ENCODE peak calls at places on chromosomes 4 and X, in seven cellular contexts. I is right atrium auricular region, K is pancreas, C is PC-9, X is dorsolateral prefrontal cortex, Q is uterus, R is MM.1S. Y is an unnamed sample.

GRCh38 chrX:133634416-133634815 is 219.1 kb upstream of the GPC4 start:
- DNase-seq in X (no peak), K (no peak), R (no peak), C (no peak), I (no peak), Q (no peak), Y (no peak)

GRCh38 chr4:125316391-125316780 is 1.6 kb downstream of the FAT4 start:
- DNase-seq in C (no peak), R (no peak), X (no peak), K (no peak), I (peak; percentile 66), Q (peak; percentile 25), Y (no peak)

GRCh38 chr4:76800902-76801301 is 97.0 kb downstream of the SOWAHB start:
- DNase-seq in K (no peak), R (no peak), Q (no peak), X (no peak), I (no peak), C (no peak), Y (no peak)

GRCh38 chrX:119762718-119763117 is 4.3 kb downstream of the SOWAHD start:
- DNase-seq in X (no peak), C (peak; percentile 19), K (no peak), Q (no peak), I (no peak), R (peak; percentile 78), Y (no peak)

GRCh38 chrX:147828719-147829118 is 83.0 kb upstream of the FMR1 start:
- DNase-seq in K (peak; percentile 51), I (no peak), X (no peak), Q (no peak), R (no peak), C (no peak), Y (no peak)

GRCh38 chr4:185534850-185535761 is at the start of gene PDLIM3:
- DNase-seq in C (peak; percentile 62), X (peak; percentile 12), I (peak; percentile 84), K (peak; percentile 72), Q (peak; percentile 83), R (peak; percentile 77), Y (no peak)

GRCh38 chr4:124132161-124132560 is 580.4 kb downstream of the ANKRD50 start:
- DNase-seq in R (no peak), I (no peak), Q (no peak), X (no peak), K (no peak), C (no peak), Y (no peak)

GRCh38 chr4:187204389-187204920 is 480.8 kb upstream of the FAT1 start:
- DNase-seq in I (no peak), R (no peak), X (no peak), K (no peak), C (no peak), Q (no peak), Y (no peak)

GRCh38 chr4:39987505-39987904 is 9.8 kb upstream of the PDS5A start:
- DNase-seq in I (no peak), X (no peak), K (no peak), R (no peak), Q (no peak), C (no peak), Y (no peak)

GRCh38 chr4:86961605-86962295 is 26.9 kb downstream of the AFF1 start:
- DNase-seq in I (no peak), K (no peak), R (peak; percentile 93), X (no peak), Q (no peak), C (no peak), Y (no peak)

GRCh38 chrX:43785930-43786591 is 96.2 kb downstream of the MAOB start:
- DNase-seq in R (no peak), C (no peak), X (no peak), K (no peak), I (no peak), Q (no peak), Y (no peak)

GRCh38 chr4:17662694-17663093 is 48.3 kb downstream of the MED28 start:
- DNase-seq in Q (no peak), C (no peak), R (peak; percentile 27), I (no peak), X (no peak), K (no peak), Y (peak; percentile 1)

GRCh38 chr4:20391224-20391623 is 139.5 kb downstream of the SLIT2 start:
- DNase-seq in Q (no peak), R (no peak), K (no peak), X (no peak), I (no peak), C (no peak), Y (peak; percentile 46)

GRCh38 chr4:100493756-100494155 is 24.1 kb downstream of the EMCN start:
- DNase-seq in K (no peak), I (no peak), X (no peak), C (no peak), Q (no peak), R (no peak), Y (no peak)

GRCh38 chrX:122475306-122475705 is 708.8 kb upstream of the GRIA3 start:
- DNase-seq in R (no peak), Q (no peak), I (no peak), K (no peak), C (no peak), X (no peak), Y (no peak)

GRCh38 chr4:159398236-159398638 is 295.4 kb downstream of the RAPGEF2 start:
- DNase-seq in C (no peak), R (no peak), Q (no peak), X (no peak), I (no peak), K (no peak), Y (no peak)

GRCh38 chr4:38026138-38026740 is 66.0 kb downstream of the PTTG2 start:
- DNase-seq in Q (no peak), R (no peak), X (no peak), I (no peak), K (no peak), C (no peak), Y (no peak)

GRCh38 chr4:107832275-107832807 is 7.6 kb downstream of the SGMS2 start:
- DNase-seq in X (no peak), I (no peak), C (no peak), K (no peak), R (no peak), Q (no peak), Y (no peak)

GRCh38 chrX:107676559-107677378 is 48.5 kb downstream of the PRPS1 start:
- DNase-seq in K (peak; percentile 84), R (peak; percentile 61), Q (peak; percentile 84), I (peak; percentile 91), X (peak; percentile 42), C (peak; percentile 92), Y (peak; percentile 59)

GRCh38 chr4:163467371-163467770 is 6.2 kb downstream of the TKTL2 start:
- DNase-seq in K (no peak), I (no peak), C (no peak), R (no peak), X (no peak), Q (no peak), Y (no peak)

GRCh38 chr4:124640037-124640730 is 72.3 kb downstream of the ANKRD50 start:
- DNase-seq in X (no peak), Q (no peak), K (no peak), I (no peak), C (peak; percentile 66), R (no peak), Y (no peak)

GRCh38 chr4:145553375-145553774 is 65.8 kb upstream of the MMAA start:
- DNase-seq in X (no peak), C (no peak), Q (no peak), R (no peak), K (no peak), I (no peak), Y (no peak)

GRCh38 chr4:106893903-106894302 is 142.2 kb downstream of the DKK2 start:
- DNase-seq in Q (no peak), K (peak; percentile 20), R (no peak), C (no peak), I (no peak), X (no peak), Y (no peak)

GRCh38 chrX:47446431-47446830 is 36.6 kb downstream of the ZNF41 start:
- DNase-seq in R (no peak), C (no peak), I (no peak), K (no peak), Q (no peak), X (no peak), Y (no peak)
- H3K27me3 ChIP-seq in R (no peaks in the 10 kb centered on the region), C (no peaks in the 10 kb centered on the region), I (no peaks in the 10 kb centered on the region), K (peaks cover 7% of the 10 kb centered on the region), Q (no peaks in the 10 kb centered on the region), X (no peaks in the 10 kb centered on the region), Y (no peaks in the 10 kb centered on the region)

GRCh38 chr4:156019238-156019637 is 65.6 kb upstream of the CTSO start:
- DNase-seq in C (no peak), K (no peak), R (no peak), I (no peak), Q (no peak), X (no peak), Y (no peak)
- TF ChIP-seq CTCF in C (no peak), K (no peak), R (no peak), I (no peak), Q (no peak), X (no peak), Y (no peak)

DNA sequence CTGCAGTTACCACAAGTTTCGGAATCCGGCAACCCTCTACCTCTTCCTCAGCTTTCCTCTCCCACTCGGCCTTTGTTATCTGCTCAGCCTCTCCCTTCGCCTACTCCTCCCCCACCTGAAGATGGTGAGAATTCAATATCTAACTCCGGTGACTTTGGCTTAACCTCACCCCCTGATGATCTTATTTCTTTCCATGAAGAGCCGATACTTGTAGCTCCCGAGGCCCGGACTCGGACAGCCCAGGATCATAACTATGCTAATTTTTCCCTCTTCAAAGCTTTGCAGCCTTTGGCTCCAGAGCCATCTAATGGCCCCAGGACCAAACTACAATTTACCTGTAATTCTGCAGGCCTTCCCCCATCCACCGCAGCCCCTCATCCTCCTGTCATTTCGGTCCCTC is 32.0 kb upstream of the MGST2 start:
- DNase-seq in K (no peak), Q (peak; percentile 33), I (no peak), X (peak; percentile 43), C (no peak), R (no peak), Y (no peak)
- H3K4me3 ChIP-seq in K (peak overlapping the region; percentile 20), Q (peak overlapping the region; percentile 24), I (no peak overlapping the region), X (peak overlapping the region; percentile 37), C (no peak overlapping the region), R (no peak overlapping the region), Y (no peak overlapping the region)

DNA sequence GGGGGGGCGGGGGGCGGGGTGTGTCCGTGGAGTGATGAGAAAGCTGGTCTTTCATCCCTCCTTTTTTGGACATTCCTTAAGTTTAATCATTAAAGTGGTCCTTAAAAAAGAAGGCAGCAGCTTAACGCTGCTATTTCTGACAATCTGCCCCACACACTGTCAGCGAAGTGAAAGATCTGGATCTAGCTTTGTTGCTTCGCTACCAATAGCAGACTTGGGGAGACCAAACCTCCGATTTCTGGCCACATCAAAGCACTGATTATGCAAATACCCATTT is 5.9 kb downstream of the NEUROG2 start:
- DNase-seq in K (no peak), X (no peak), R (no peak), I (no peak), Q (no peak), C (no peak), Y (no peak)
- H3K27me3 ChIP-seq in K (peaks cover 83% of the 10 kb centered on the region), X (peaks cover 82% of the 10 kb centered on the region), R (peaks cover 24% of the 10 kb centered on the region), I (peaks cover 55% of the 10 kb centered on the region), Q (peaks cover 64% of the 10 kb centered on the region), C (peaks cover 21% of the 10 kb centered on the region), Y (peaks cover 57% of the 10 kb centered on the region)

GRCh38 chrX:110665636-110666035 is 130.0 kb downstream of the CHRDL1 start:
- DNase-seq in I (no peak), C (peak; percentile 38), K (peak; percentile 47), R (peak; percentile 36), X (peak; percentile 14), Q (no peak), Y (no peak)
- TF ChIP-seq CTCF in I (peak; percentile 47), C (peak; percentile 74), K (peak; percentile 44), R (peak; percentile 68), X (peak; percentile 49), Q (peak; percentile 19), Y (peak; percentile 67)